ENCODE peak calls at places on chromosome 3, in six cellular contexts. One of them, this sample, is unnamed.

GRCh38 chr3:72567976-72568560 is 280.2 kb downstream of the SHQ1 start:
- DNase-seq in Right ventricle myocardium inferior: no peak
- DNase-seq in NCI-H2081: no peak
- DNase-seq in heart right ventricle: no peak
- DNase-seq in cardiac muscle cell: no peak
- DNase-seq in SW480: no peak
- DNase-seq in this sample: no peak

GRCh38 chr3:45227131-45227819 is 1.2 kb upstream of the TMEM158 start:
- DNase-seq in Right ventricle myocardium inferior: no peak
- DNase-seq in NCI-H2081: no peak
- DNase-seq in heart right ventricle: no peak
- DNase-seq in cardiac muscle cell: peak
- DNase-seq in SW480: no peak
- DNase-seq in this sample: no peak

GRCh38 chr3:194275721-194276120 is 75.4 kb downstream of the CPN2 start:
- DNase-seq in Right ventricle myocardium inferior: no peak
- DNase-seq in NCI-H2081: no peak
- DNase-seq in heart right ventricle: no peak
- DNase-seq in cardiac muscle cell: no peak
- DNase-seq in SW480: no peak
- DNase-seq in this sample: no peak

GRCh38 chr3:132180337-132180791 is 136.8 kb upstream of the ACP3 start:
- DNase-seq in Right ventricle myocardium inferior: no peak
- DNase-seq in NCI-H2081: peak
- DNase-seq in heart right ventricle: no peak
- DNase-seq in cardiac muscle cell: peak
- DNase-seq in SW480: peak
- DNase-seq in this sample: no peak

GRCh38 chr3:39639344-39640236 is 169.8 kb upstream of the MYRIP start:
- DNase-seq in Right ventricle myocardium inferior: no peak
- DNase-seq in NCI-H2081: no peak
- DNase-seq in heart right ventricle: no peak
- DNase-seq in cardiac muscle cell: peak
- DNase-seq in SW480: peak
- DNase-seq in this sample: no peak

GRCh38 chr3:14305321-14305720 is 97.1 kb upstream of the SLC6A6 start:
- DNase-seq in Right ventricle myocardium inferior: no peak
- DNase-seq in NCI-H2081: no peak
- DNase-seq in heart right ventricle: no peak
- DNase-seq in cardiac muscle cell: peak
- DNase-seq in SW480: no peak
- DNase-seq in this sample: no peak

GRCh38 chr3:11544413-11545181 is 99.1 kb downstream of the VGLL4 start:
- DNase-seq in Right ventricle myocardium inferior: peak
- DNase-seq in NCI-H2081: no peak
- DNase-seq in heart right ventricle: peak
- DNase-seq in cardiac muscle cell: peak
- DNase-seq in SW480: no peak
- DNase-seq in this sample: no peak

GRCh38 chr3:157447026-157447694 is 10.5 kb downstream of the PTX3 start:
- DNase-seq in Right ventricle myocardium inferior: no peak
- DNase-seq in NCI-H2081: no peak
- DNase-seq in heart right ventricle: no peak
- DNase-seq in cardiac muscle cell: peak
- DNase-seq in SW480: peak
- DNase-seq in this sample: no peak

GRCh38 chr3:157981819-157982218 is 124.4 kb downstream of the SHOX2 start:
- DNase-seq in Right ventricle myocardium inferior: no peak
- DNase-seq in NCI-H2081: no peak
- DNase-seq in heart right ventricle: no peak
- DNase-seq in cardiac muscle cell: no peak
- DNase-seq in SW480: peak
- DNase-seq in this sample: no peak

GRCh38 chr3:97991278-97991652 is 19.0 kb upstream of the RIOX2 start:
- DNase-seq in Right ventricle myocardium inferior: no peak
- DNase-seq in NCI-H2081: no peak
- DNase-seq in heart right ventricle: no peak
- DNase-seq in cardiac muscle cell: no peak
- DNase-seq in SW480: no peak
- DNase-seq in this sample: no peak

GRCh38 chr3:132203889-132204596 is 113.2 kb upstream of the ACP3 start:
- DNase-seq in Right ventricle myocardium inferior: no peak
- DNase-seq in NCI-H2081: no peak
- DNase-seq in heart right ventricle: no peak
- DNase-seq in cardiac muscle cell: no peak
- DNase-seq in SW480: no peak
- DNase-seq in this sample: no peak

GRCh38 chr3:24145981-24146822 is 201.1 kb downstream of the NR1D2 start:
- DNase-seq in Right ventricle myocardium inferior: no peak
- DNase-seq in NCI-H2081: no peak
- DNase-seq in heart right ventricle: no peak
- DNase-seq in cardiac muscle cell: peak
- DNase-seq in SW480: no peak
- DNase-seq in this sample: no peak

GRCh38 chr3:170566413-170566812 is 19.5 kb downstream of the SLC7A14 start:
- DNase-seq in Right ventricle myocardium inferior: no peak
- DNase-seq in NCI-H2081: no peak
- DNase-seq in heart right ventricle: no peak
- DNase-seq in cardiac muscle cell: no peak
- DNase-seq in SW480: no peak
- DNase-seq in this sample: no peak

GRCh38 chr3:173876476-173876875 is 478.9 kb downstream of the NLGN1 start:
- DNase-seq in Right ventricle myocardium inferior: no peak
- DNase-seq in NCI-H2081: no peak
- DNase-seq in heart right ventricle: no peak
- DNase-seq in cardiac muscle cell: no peak
- DNase-seq in SW480: no peak
- DNase-seq in this sample: no peak

GRCh38 chr3:50411229-50411628 is 51.9 kb upstream of the TMEM115 start:
- DNase-seq in Right ventricle myocardium inferior: no peak
- DNase-seq in NCI-H2081: no peak
- DNase-seq in heart right ventricle: no peak
- DNase-seq in cardiac muscle cell: no peak
- DNase-seq in SW480: no peak
- DNase-seq in this sample: no peak

GRCh38 chr3:46228259-46229222 is 13.7 kb upstream of the CCR3 start:
- DNase-seq in Right ventricle myocardium inferior: no peak
- DNase-seq in NCI-H2081: no peak
- DNase-seq in heart right ventricle: no peak
- DNase-seq in cardiac muscle cell: peak
- DNase-seq in SW480: no peak
- DNase-seq in this sample: no peak